ENCODE peak calls at places on chromosomes 6 and 20, in eight cellular contexts. W is PC-9, I is WERI-Rb-1, N is fibroblast of villous mesenchyme, K is Panc1, V is mammary epithelial cell, X is astrocyte of the spinal cord, A is mucosa of descending colon. S is an unnamed sample.

GRCh38 chr20:25310268-25310920 is 62.5 kb downstream of the PYGB start:
- DNase-seq in A (peak), W (peak), X (peak), N (peak), K (peak), V (peak), I (peak), S (peak)

GRCh38 chr20:11350126-11351005 is 567.3 kb upstream of the BTBD3 start:
- DNase-seq in I (no peak), A (no peak), N (peak), W (no peak), X (peak), V (peak), K (no peak), S (peak)

GRCh38 chr20:34541264-34541901 is 17.1 kb upstream of the MAP1LC3A start:
- DNase-seq in N (no peak), A (peak), I (no peak), W (no peak), V (no peak), X (no peak), K (no peak), S (no peak)

GRCh38 chr6:154412106-154412820 is 55.7 kb upstream of the IPCEF1 start:
- DNase-seq in X (no peak), I (no peak), A (no peak), V (no peak), W (no peak), N (no peak), K (no peak), S (no peak)

GRCh38 chr6:155450194-155450593 is 5.4 kb downstream of the NOX3 start:
- DNase-seq in N (no peak), K (no peak), V (no peak), A (no peak), I (no peak), X (no peak), W (no peak), S (no peak)

GRCh38 chr6:130409394-130410095 is 43.7 kb downstream of the TMEM200A start:
- DNase-seq in V (no peak), I (no peak), X (no peak), A (no peak), K (no peak), N (peak), W (no peak), S (peak)

GRCh38 chr6:93418113-93418447 is 1.3 kb downstream of the EPHA7 start:
- DNase-seq in V (no peak), N (no peak), X (peak), I (peak), W (no peak), K (no peak), A (no peak), S (no peak)

GRCh38 chr6:71721642-71722041 is 164.7 kb upstream of the RIMS1 start:
- DNase-seq in K (no peak), I (no peak), W (no peak), A (no peak), N (no peak), X (peak), V (no peak), S (peak)

GRCh38 chr6:99151634-99152344 is 197.7 kb downstream of the FAXC start:
- DNase-seq in A (no peak), K (peak), W (no peak), X (peak), N (peak), V (peak), I (peak), S (peak)

GRCh38 chr6:110814488-110815259 is 595 bp downstream of the CDK19 start:
- DNase-seq in W (no peak), N (peak), V (peak), I (peak), K (no peak), X (peak), A (peak), S (peak)

GRCh38 chr20:15818651-15819071 is 754.6 kb downstream of the KIF16B start:
- DNase-seq in N (no peak), K (no peak), A (no peak), V (peak), I (no peak), W (peak), X (no peak), S (no peak)

GRCh38 chr20:24163501-24163900 is 174.9 kb upstream of the GGTLC1 start:
- DNase-seq in A (no peak), I (no peak), K (no peak), V (peak), X (peak), W (no peak), N (no peak), S (no peak)

GRCh38 chr20:14142964-14143627 is 147.8 kb downstream of the MACROD2 start:
- DNase-seq in K (no peak), I (no peak), W (peak), A (no peak), X (peak), V (peak), N (peak), S (peak)

GRCh38 chr6:157644043-157644810 is 178.8 kb upstream of the SNX9 start:
- DNase-seq in V (peak), A (no peak), X (no peak), W (no peak), N (no peak), I (peak), K (no peak), S (peak)

GRCh38 chr6:118761643-118762042 is 110.3 kb upstream of the CEP85L start:
- DNase-seq in W (peak), X (no peak), A (no peak), I (no peak), N (no peak), V (no peak), K (no peak), S (no peak)

GRCh38 chr6:105838156-105838555 is 248.0 kb upstream of the PRDM1 start:
- DNase-seq in W (no peak), N (peak), I (no peak), K (no peak), A (no peak), X (no peak), V (no peak), S (no peak)

GRCh38 chr6:67694127-67694526 is 941.0 kb upstream of the ADGRB3 start:
- DNase-seq in K (no peak), A (no peak), N (no peak), V (no peak), X (no peak), W (no peak), I (no peak), S (no peak)
- TF ChIP-seq CTCF in K (peak), A (no peak), N (no peak), V (no peak), X (no peak), W (peak), I (peak), S (peak)

GRCh38 chr6:18261877-18262276 is 2.5 kb downstream of the DEK start:
- DNase-seq in I (peak), V (no peak), K (no peak), X (no peak), N (no peak), W (no peak), A (no peak), S (no peak)
- H3K4me3 ChIP-seq in I (peak), V (peak), K (peak), X (no peak), N (peak), W (peak), A (no peak), S (no peak)

GRCh38 chr6:127637830-127638229 is 60.9 kb downstream of the C6orf58 start:
- DNase-seq in W (no peak), V (no peak), A (no peak), N (peak), K (no peak), I (no peak), X (no peak), S (peak)

GRCh38 chr6:127641905-127642304 is 64.9 kb downstream of the C6orf58 start:
- DNase-seq in A (no peak), N (peak), I (peak), K (peak), X (peak), V (peak), W (no peak), S (peak)
- TF ChIP-seq CTCF in A (no peak), N (peak), I (peak), K (peak), X (peak), V (peak), W (peak), S (peak)

GRCh38 chr20:17460119-17460518 is 71.1 kb downstream of the BFSP1 start:
- DNase-seq in I (no peak), N (no peak), K (no peak), W (no peak), X (no peak), A (no peak), V (no peak), S (no peak)
- H3K4me3 ChIP-seq in I (no peak), N (no peak), K (no peak), W (no peak), X (no peak), A (no peak), V (no peak), S (no peak)

GRCh38 chr6:136334465-136334846 is 44.8 kb upstream of the BCLAF1 start:
- DNase-seq in A (no peak), X (no peak), N (no peak), I (no peak), K (no peak), V (no peak), W (no peak), S (no peak)

GRCh38 chr6:136337606-136338005 is 48.0 kb upstream of the BCLAF1 start:
- DNase-seq in W (no peak), A (no peak), K (no peak), N (no peak), I (no peak), X (no peak), V (no peak), S (no peak)

GRCh38 chr6:136335736-136336362 is 46.2 kb upstream of the BCLAF1 start:
- DNase-seq in X (no peak), N (no peak), K (no peak), A (no peak), I (no peak), V (no peak), W (no peak), S (no peak)

GRCh38 chr6:136333824-136334464 is 44.3 kb upstream of the BCLAF1 start:
- DNase-seq in W (no peak), X (no peak), A (no peak), V (no peak), K (no peak), I (no peak), N (no peak), S (peak)

GRCh38 chr6:136334853-136335252 is 45.2 kb upstream of the BCLAF1 start:
- DNase-seq in N (no peak), I (peak), K (no peak), W (no peak), X (no peak), A (no peak), V (no peak), S (no peak)
- TF ChIP-seq CTCF in N (no peak), I (peak), K (peak), W (peak), X (peak), A (no peak), V (no peak), S (no peak)

GRCh38 chr6:2658788-2659187 is 91.9 kb downstream of the MYLK4 start:
- DNase-seq in X (peak), K (no peak), A (no peak), W (peak), I (no peak), V (peak), N (no peak), S (peak)

GRCh38 chr6:2653369-2654032 is 97.2 kb downstream of the MYLK4 start:
- DNase-seq in I (no peak), X (no peak), K (no peak), W (no peak), V (no peak), N (no peak), A (no peak), S (no peak)

GRCh38 chr6:2655844-2656433 is 94.8 kb downstream of the MYLK4 start:
- DNase-seq in N (no peak), K (no peak), X (no peak), W (no peak), I (no peak), V (no peak), A (no peak), S (no peak)

GRCh38 chr6:2659882-2660281 is 90.8 kb downstream of the MYLK4 start:
- DNase-seq in K (peak), W (peak), A (no peak), V (peak), X (no peak), I (no peak), N (no peak), S (peak)

GRCh38 chr6:2656460-2657064 is 94.2 kb downstream of the MYLK4 start:
- DNase-seq in X (no peak), V (no peak), I (no peak), N (no peak), W (no peak), A (no peak), K (no peak), S (no peak)
- H3K4me3 ChIP-seq in X (no peak), V (no peak), I (no peak), N (no peak), W (no peak), A (no peak), K (no peak), S (no peak)